ENCODE peak calls at places on chromosomes 2 and 18, in six cellular contexts. One of them, this sample, is unnamed.

GRCh38 chr2:234873828-234874173 is 78.0 kb upstream of the SH3BP4 start:
- DNase-seq in heart left ventricle: peak
- DNase-seq in endothelial cell of umbilical vein: peak
- DNase-seq in IMR-90: peak
- DNase-seq in stomach: no peak
- DNase-seq in K562: no peak
- DNase-seq in this sample: no peak

GRCh38 chr18:55418439-55418838 is 169.6 kb downstream of the TCF4 start:
- DNase-seq in endothelial cell of umbilical vein: no peak
- DNase-seq in heart left ventricle: no peak
- DNase-seq in stomach: no peak
- DNase-seq in IMR-90: no peak
- DNase-seq in K562: no peak
- DNase-seq in this sample: no peak

GRCh38 chr2:229376866-229377265 is 105.8 kb upstream of the PID1 start:
- DNase-seq in endothelial cell of umbilical vein: no peak
- DNase-seq in stomach: no peak
- DNase-seq in K562: no peak
- DNase-seq in IMR-90: no peak
- DNase-seq in heart left ventricle: no peak
- DNase-seq in this sample: no peak

GRCh38 chr18:56121669-56122068 is 516.7 kb downstream of the TXNL1 start:
- DNase-seq in heart left ventricle: no peak
- DNase-seq in K562: no peak
- DNase-seq in IMR-90: no peak
- DNase-seq in endothelial cell of umbilical vein: no peak
- DNase-seq in stomach: no peak
- DNase-seq in this sample: no peak

GRCh38 chr2:238561230-238561629 is 134.5 kb downstream of the ASB1 start:
- DNase-seq in IMR-90: no peak
- DNase-seq in K562: no peak
- DNase-seq in endothelial cell of umbilical vein: no peak
- DNase-seq in stomach: no peak
- DNase-seq in heart left ventricle: no peak
- DNase-seq in this sample: no peak

GRCh38 chr2:69088471-69088870 is 75.5 kb downstream of the ANTXR1 start:
- DNase-seq in IMR-90: peak
- DNase-seq in heart left ventricle: no peak
- DNase-seq in endothelial cell of umbilical vein: no peak
- DNase-seq in stomach: no peak
- DNase-seq in K562: no peak
- DNase-seq in this sample: no peak

GRCh38 chr2:58448065-58448507 is 207.0 kb upstream of the FANCL start:
- DNase-seq in endothelial cell of umbilical vein: peak
- DNase-seq in stomach: no peak
- DNase-seq in IMR-90: peak
- DNase-seq in K562: no peak
- DNase-seq in heart left ventricle: peak
- DNase-seq in this sample: no peak

GRCh38 chr2:85850451-85850850 is 38.3 kb downstream of the ST3GAL5 start:
- DNase-seq in IMR-90: no peak
- DNase-seq in heart left ventricle: no peak
- DNase-seq in endothelial cell of umbilical vein: no peak
- DNase-seq in K562: no peak
- DNase-seq in stomach: no peak
- DNase-seq in this sample: no peak

GRCh38 chr2:240394549-240394948 is 40.9 kb upstream of the GPC1 start:
- DNase-seq in stomach: no peak
- DNase-seq in heart left ventricle: no peak
- DNase-seq in endothelial cell of umbilical vein: no peak
- DNase-seq in IMR-90: no peak
- DNase-seq in K562: no peak
- DNase-seq in this sample: no peak

GRCh38 chr2:178413472-178414265 is 37.3 kb downstream of the PRKRA start:
- DNase-seq in endothelial cell of umbilical vein: peak
- DNase-seq in K562: peak
- DNase-seq in IMR-90: peak
- DNase-seq in stomach: peak
- DNase-seq in heart left ventricle: peak
- DNase-seq in this sample: peak

GRCh38 chr2:189834059-189834458 is 49.8 kb downstream of the PMS1 start:
- DNase-seq in endothelial cell of umbilical vein: no peak
- DNase-seq in K562: no peak
- DNase-seq in heart left ventricle: no peak
- DNase-seq in IMR-90: no peak
- DNase-seq in stomach: no peak
- DNase-seq in this sample: no peak

GRCh38 chr2:189841019-189841418 is 56.8 kb downstream of the PMS1 start:
- DNase-seq in endothelial cell of umbilical vein: no peak
- DNase-seq in heart left ventricle: no peak
- DNase-seq in stomach: no peak
- DNase-seq in K562: no peak
- DNase-seq in IMR-90: no peak
- DNase-seq in this sample: no peak

GRCh38 chr2:189835855-189836558 is 51.8 kb downstream of the PMS1 start:
- DNase-seq in K562: no peak
- DNase-seq in heart left ventricle: no peak
- DNase-seq in endothelial cell of umbilical vein: no peak
- DNase-seq in stomach: no peak
- DNase-seq in IMR-90: no peak
- DNase-seq in this sample: no peak

GRCh38 chr2:189837336-189837735 is 53.1 kb downstream of the PMS1 start:
- DNase-seq in endothelial cell of umbilical vein: no peak
- DNase-seq in K562: no peak
- DNase-seq in stomach: no peak
- DNase-seq in IMR-90: no peak
- DNase-seq in heart left ventricle: no peak
- DNase-seq in this sample: no peak

DNA sequence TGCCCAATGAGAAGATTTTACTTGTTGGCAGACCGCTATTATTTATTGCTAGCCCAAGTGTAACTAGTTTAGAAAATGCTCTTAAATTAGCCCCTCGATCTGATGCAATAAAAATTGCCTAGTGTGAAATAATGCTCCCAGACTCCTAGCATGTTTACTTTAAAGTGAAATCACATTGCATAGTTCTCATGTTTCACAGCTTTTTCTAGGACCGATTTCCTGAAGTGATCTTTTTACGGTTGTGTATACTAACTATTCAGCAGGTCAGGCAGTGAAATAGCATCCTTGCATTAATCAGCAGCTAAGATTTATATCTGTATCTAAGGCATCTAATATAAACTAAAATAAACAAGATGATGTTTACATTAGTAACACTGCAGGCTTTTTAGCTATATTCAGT is 52.4 kb downstream of the PMS1 start:
- DNase-seq in heart left ventricle: no peak
- DNase-seq in stomach: no peak
- DNase-seq in IMR-90: peak
- DNase-seq in endothelial cell of umbilical vein: peak
- DNase-seq in K562: no peak
- DNase-seq in this sample: no peak
- H3K27ac ChIP-seq in heart left ventricle: no peak
- H3K27ac ChIP-seq in stomach: no peak
- H3K27ac ChIP-seq in IMR-90: no peak
- H3K27ac ChIP-seq in endothelial cell of umbilical vein: no peak
- H3K27ac ChIP-seq in K562: no peak
- H3K27ac ChIP-seq in this sample: no peak

DNA sequence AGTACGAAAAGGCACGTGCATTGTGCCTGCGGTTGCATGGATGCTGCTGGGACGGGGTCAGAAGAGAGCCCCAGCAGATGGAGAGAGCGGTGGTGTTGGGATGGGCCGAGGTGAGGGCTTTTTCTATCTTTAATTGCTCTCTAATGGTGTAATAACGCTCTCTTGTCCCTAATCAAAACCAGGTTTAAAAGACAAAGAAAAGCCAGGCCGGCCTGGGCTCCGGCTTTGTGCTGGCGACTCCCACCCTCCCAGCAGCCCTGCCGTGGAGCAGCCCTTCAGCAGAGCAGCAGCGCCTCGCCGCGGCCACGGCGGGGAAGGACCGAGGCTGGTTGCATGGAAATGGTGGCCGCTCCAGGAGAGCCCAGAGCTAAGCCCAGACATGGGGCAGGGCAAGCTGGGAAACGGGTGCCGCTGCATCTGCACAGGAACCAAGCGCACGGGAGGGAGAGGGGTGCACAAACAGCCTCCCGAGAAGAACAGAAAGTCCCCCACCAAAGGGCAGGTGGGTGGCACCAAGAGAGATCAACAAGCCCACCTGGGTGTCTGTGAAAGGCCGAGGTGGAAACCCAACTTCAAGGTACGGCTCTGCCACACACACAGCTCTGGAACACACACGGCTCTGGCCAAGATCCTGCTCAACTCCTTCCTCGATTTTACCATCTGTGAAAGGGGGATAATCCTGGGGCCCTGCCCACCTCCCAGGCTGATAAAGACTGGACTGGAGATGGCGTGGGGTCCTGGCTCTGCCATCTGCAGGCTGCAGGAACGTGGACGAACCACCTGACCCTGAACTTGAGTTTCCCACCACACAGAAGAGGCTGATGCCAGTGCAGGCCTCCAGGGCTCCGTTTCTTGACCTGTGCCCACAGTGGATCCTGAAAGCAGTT is 15.0 kb downstream of the HS1BP3 start:
- DNase-seq in K562: peak
- DNase-seq in stomach: peak
- DNase-seq in heart left ventricle: peak
- DNase-seq in IMR-90: peak
- DNase-seq in endothelial cell of umbilical vein: peak
- DNase-seq in this sample: peak
- H3K4me3 ChIP-seq in K562: no peak
- H3K4me3 ChIP-seq in stomach: no peak
- H3K4me3 ChIP-seq in heart left ventricle: no peak
- H3K4me3 ChIP-seq in IMR-90: no peak
- H3K4me3 ChIP-seq in endothelial cell of umbilical vein: no peak
- H3K4me3 ChIP-seq in this sample: no peak

DNA sequence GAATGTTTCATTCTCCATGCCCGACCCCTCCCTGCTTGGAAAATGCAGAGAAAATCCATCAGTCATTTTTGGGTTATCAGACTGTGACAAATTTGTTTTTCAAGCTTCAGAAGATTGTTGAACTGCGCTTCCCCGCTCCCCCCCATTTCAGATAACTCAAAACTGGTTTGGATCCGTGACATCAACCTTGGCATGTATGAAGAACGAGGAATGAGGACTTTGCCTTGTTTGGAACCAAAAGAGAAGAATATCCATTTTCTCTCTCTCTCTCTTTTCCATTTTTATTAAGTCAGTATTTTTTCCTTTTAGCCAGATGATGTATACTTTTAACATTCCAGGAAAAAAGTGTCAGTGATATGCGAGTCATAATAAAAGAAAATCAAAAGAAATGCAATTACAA is 171.6 kb downstream of the BCL2 start:
- DNase-seq in IMR-90: no peak
- DNase-seq in endothelial cell of umbilical vein: no peak
- DNase-seq in stomach: no peak
- DNase-seq in heart left ventricle: no peak
- DNase-seq in K562: no peak
- DNase-seq in this sample: no peak
- H3K27ac ChIP-seq in IMR-90: no peak
- H3K27ac ChIP-seq in endothelial cell of umbilical vein: no peak
- H3K27ac ChIP-seq in stomach: no peak
- H3K27ac ChIP-seq in heart left ventricle: no peak
- H3K27ac ChIP-seq in K562: no peak
- H3K27ac ChIP-seq in this sample: no peak

DNA sequence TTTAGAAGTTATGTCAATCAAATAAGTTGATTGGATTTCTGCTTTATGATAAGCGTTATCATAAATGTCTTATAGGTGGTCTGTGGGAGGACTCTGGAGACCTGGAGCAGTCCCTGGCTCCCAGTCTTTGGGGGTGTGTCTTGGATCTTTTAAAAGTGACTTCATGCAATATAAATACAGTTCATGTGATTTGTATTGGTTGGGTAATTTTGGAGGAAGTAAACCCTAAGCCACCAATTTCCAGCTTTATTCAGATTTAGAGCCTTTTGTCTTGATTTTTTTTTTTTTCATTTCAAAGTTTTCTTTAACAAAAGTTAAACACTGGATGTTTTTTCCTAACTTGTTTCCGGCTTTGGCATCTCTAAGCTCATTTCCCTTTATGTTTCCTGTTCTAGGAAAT is 68.8 kb downstream of the MAP4K4 start:
- DNase-seq in stomach: no peak
- DNase-seq in K562: no peak
- DNase-seq in heart left ventricle: no peak
- DNase-seq in endothelial cell of umbilical vein: no peak
- DNase-seq in IMR-90: no peak
- DNase-seq in this sample: no peak
- H3K4me3 ChIP-seq in stomach: no peak
- H3K4me3 ChIP-seq in K562: no peak
- H3K4me3 ChIP-seq in heart left ventricle: no peak
- H3K4me3 ChIP-seq in endothelial cell of umbilical vein: peak
- H3K4me3 ChIP-seq in IMR-90: no peak
- H3K4me3 ChIP-seq in this sample: no peak

GRCh38 chr18:25349131-25349925 is 2.6 kb downstream of the ZNF521 start:
- DNase-seq in heart left ventricle: peak
- DNase-seq in endothelial cell of umbilical vein: peak
- DNase-seq in IMR-90: peak
- DNase-seq in K562: no peak
- DNase-seq in stomach: no peak
- DNase-seq in this sample: peak
- H3K27ac ChIP-seq in heart left ventricle: peak
- H3K27ac ChIP-seq in endothelial cell of umbilical vein: peak
- H3K27ac ChIP-seq in IMR-90: peak
- H3K27ac ChIP-seq in K562: no peak
- H3K27ac ChIP-seq in stomach: peak
- H3K27ac ChIP-seq in this sample: peak

DNA sequence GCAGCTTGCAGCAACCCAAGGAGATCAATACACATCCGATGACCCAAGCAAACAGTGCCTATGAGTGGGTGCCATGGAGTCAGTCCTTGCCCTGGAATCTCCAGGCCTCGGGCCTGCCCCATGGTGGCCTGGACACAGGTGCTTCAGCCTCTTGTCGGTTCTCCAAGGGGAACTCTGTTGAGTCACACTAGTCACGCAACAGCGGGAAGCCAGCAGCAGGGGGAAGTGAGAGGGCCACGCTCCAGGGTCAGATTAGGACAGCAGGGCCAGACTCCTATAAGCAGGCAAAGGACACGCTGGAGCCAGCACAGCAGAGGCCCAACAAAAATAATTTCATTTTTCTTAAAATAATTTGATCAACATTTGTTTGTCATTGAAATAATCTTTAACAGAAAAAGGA is 16.6 kb upstream of the ARMC9 start:
- DNase-seq in stomach: peak
- DNase-seq in K562: peak
- DNase-seq in IMR-90: peak
- DNase-seq in endothelial cell of umbilical vein: peak
- DNase-seq in heart left ventricle: peak
- DNase-seq in this sample: no peak
- H3K4me3 ChIP-seq in stomach: no peak
- H3K4me3 ChIP-seq in K562: no peak
- H3K4me3 ChIP-seq in IMR-90: no peak
- H3K4me3 ChIP-seq in endothelial cell of umbilical vein: no peak
- H3K4me3 ChIP-seq in heart left ventricle: no peak
- H3K4me3 ChIP-seq in this sample: no peak

GRCh38 chr2:118981627-118982026 is 39.6 kb downstream of the MARCO start:
- DNase-seq in heart left ventricle: no peak
- DNase-seq in IMR-90: no peak
- DNase-seq in K562: no peak
- DNase-seq in stomach: no peak
- DNase-seq in endothelial cell of umbilical vein: no peak
- DNase-seq in this sample: no peak
- H3K27ac ChIP-seq in heart left ventricle: no peak
- H3K27ac ChIP-seq in IMR-90: no peak
- H3K27ac ChIP-seq in K562: no peak
- H3K27ac ChIP-seq in stomach: no peak
- H3K27ac ChIP-seq in endothelial cell of umbilical vein: no peak
- H3K27ac ChIP-seq in this sample: no peak

This sample was measured in Peyer's patch.